ENCODE peak calls at places on chromosomes 16 and 17, in nine cellular contexts. H is activated CD4-positive, alpha-beta T cell treated with anti-CD3 and anti-CD28 coated beads for 4 hours; R is EH; Q is progenitor cell of endocrine pancreas; T is dermis microvascular lymphatic vessel endothelial cell; Y is T-helper 1 cell; E is NCI-H2029 treated with DMSO at 0.1 percent for 48 hours; S is NCI-H446 treated with DMSO at 0.1 percent for 48 hours; G is A549. Z is an unnamed sample.

GRCh38 chr17:49051269-49051668 is 54.1 kb downstream of the IGF2BP1 start:
- DNase-seq in H (no peak), R (no peak), Q (no peak), T (no peak), Y (no peak), E (no peak), S (no peak), G (no peak), Z (no peak)

GRCh38 chr16:73289232-73289631 is 241.3 kb upstream of the ZFHX3 start:
- DNase-seq in H (no peak), R (no peak), Q (no peak), T (no peak), Y (no peak), E (no peak), S (no peak), G (no peak), Z (no peak)

GRCh38 chr17:74430385-74430705 is 1.5 kb upstream of the GPRC5C start:
- DNase-seq in H (no peak), R (no peak), Q (no peak), T (no peak), Y (no peak), E (no peak), S (no peak), G (peak; percentile 43), Z (no peak)

GRCh38 chr16:70582280-70582978 is 58.8 kb downstream of the SF3B3 start:
- DNase-seq in H (no peak), R (peak; percentile 21), Q (no peak), T (no peak), Y (no peak), E (no peak), S (no peak), G (no peak), Z (no peak)

GRCh38 chr16:64180136-64180900 is 941.5 kb downstream of the CDH11 start:
- DNase-seq in H (no peak), R (no peak), Q (no peak), T (no peak), Y (no peak), E (no peak), S (no peak), G (no peak), Z (no peak)

GRCh38 chr16:66026211-66026610 is 340.3 kb upstream of the CDH5 start:
- DNase-seq in H (no peak), R (peak; percentile 37), Q (no peak), T (no peak), Y (no peak), E (no peak), S (no peak), G (peak; percentile 5), Z (peak; percentile 6)

GRCh38 chr17:32558997-32559650 is 72.3 kb downstream of the CDK5R1 start:
- DNase-seq in H (no peak), R (no peak), Q (no peak), T (no peak), Y (no peak), E (no peak), S (no peak), G (peak; percentile 10), Z (no peak)

GRCh38 chr17:66304304-66305174 is 2.1 kb downstream of the PRKCA start:
- DNase-seq in H (no peak), R (peak; percentile 51), Q (no peak), T (no peak), Y (no peak), E (no peak), S (no peak), G (peak; percentile 66), Z (no peak)

GRCh38 chr16:674968-675883 is at the start of gene RHBDL1:
- DNase-seq in H (no peak), R (peak; percentile 53), Q (no peak), T (no peak), Y (no peak), E (no peak), S (no peak), G (peak; percentile 66), Z (peak; percentile 50)

GRCh38 chr17:49580055-49580721 is 4.5 kb downstream of the NXPH3 start:
- DNase-seq in H (no peak), R (peak; percentile 21), Q (no peak), T (no peak), Y (no peak), E (no peak), S (no peak), G (no peak), Z (no peak)

GRCh38 chr17:45096141-45096540 is 35.0 kb downstream of the NMT1 start:
- DNase-seq in H (peak; percentile 14), R (peak; percentile 62), Q (no peak), T (no peak), Y (no peak), E (no peak), S (no peak), G (peak; percentile 63), Z (no peak)

GRCh38 chr17:29068828-29069227 is 25.9 kb downstream of the PIPOX start:
- DNase-seq in H (no peak), R (no peak), Q (no peak), T (no peak), Y (no peak), E (no peak), S (no peak), G (no peak), Z (no peak)

GRCh38 chr16:31168848-31169247 is 11.1 kb upstream of the FUS start:
- DNase-seq in H (no peak), R (no peak), Q (no peak), T (no peak), Y (no peak), E (no peak), S (no peak), G (no peak), Z (no peak)

GRCh38 chr16:86929149-86929871 is 351.0 kb downstream of the FOXL1 start:
- DNase-seq in H (no peak), R (no peak), Q (no peak), T (no peak), Y (no peak), E (no peak), S (no peak), G (no peak), Z (no peak)

GRCh38 chr17:64496786-64497564 is at the start of gene POLG2:
- DNase-seq in H (peak; percentile 93), R (peak; percentile 94), Q (peak; percentile 85), T (peak; percentile 75), Y (peak; percentile 92), E (peak; percentile 78), S (peak; percentile 82), G (peak; percentile 96), Z (peak; percentile 94)

GRCh38 chr17:17712268-17712924 is 31.1 kb downstream of the RAI1 start:
- DNase-seq in H (no peak), R (peak; percentile 87), Q (no peak), T (peak; percentile 65), Y (no peak), E (no peak), S (no peak), G (no peak), Z (no peak)

GRCh38 chr17:76940738-76941350 is 72.6 kb downstream of the MGAT5B start:
- DNase-seq in H (no peak), R (no peak), Q (no peak), T (no peak), Y (no peak), E (no peak), S (no peak), G (peak; percentile 27), Z (no peak)

GRCh38 chr17:36842231-36842630 is 95.0 kb upstream of the LHX1 start:
- DNase-seq in H (no peak), R (no peak), Q (no peak), T (no peak), Y (no peak), E (no peak), S (no peak), G (no peak), Z (no peak)

GRCh38 chr16:12089492-12090161 is 113.1 kb downstream of the SNX29 start:
- DNase-seq in H (peak; percentile 26), R (peak; percentile 72), Q (no peak), T (no peak), Y (no peak), E (no peak), S (no peak), G (no peak), Z (no peak)

GRCh38 chr16:13463619-13464018 is 456.3 kb upstream of the ERCC4 start:
- DNase-seq in H (no peak), R (no peak), Q (no peak), T (no peak), Y (no peak), E (no peak), S (no peak), G (no peak), Z (no peak)

GRCh38 chr17:30908717-30909420 is 2.8 kb upstream of the TEFM start:
- DNase-seq in H (no peak), R (no peak), Q (no peak), T (no peak), Y (no peak), E (no peak), S (no peak), G (no peak), Z (no peak)

GRCh38 chr17:76868669-76869208 is 535 bp downstream of the MGAT5B start:
- DNase-seq in H (peak; percentile 8), R (peak; percentile 14), Q (peak; percentile 15), T (no peak), Y (no peak), E (no peak), S (no peak), G (peak; percentile 33), Z (no peak)

GRCh38 chr16:87463722-87464690 is 28.8 kb downstream of the ZCCHC14 start:
- DNase-seq in H (peak; percentile 30), R (peak; percentile 85), Q (no peak), T (peak; percentile 39), Y (no peak), E (no peak), S (no peak), G (no peak), Z (no peak)

GRCh38 chr16:986925-987581 is 5.5 kb downstream of the SOX8 start:
- DNase-seq in H (no peak), R (no peak), Q (no peak), T (no peak), Y (no peak), E (no peak), S (no peak), G (no peak), Z (no peak)

GRCh38 chr17:4187076-4187475 is 44.1 kb downstream of the CYB5D2 start:
- DNase-seq in H (no peak), R (no peak), Q (no peak), T (no peak), Y (no peak), E (no peak), S (no peak), G (no peak), Z (no peak)

GRCh38 chr16:3026609-3027487 is 3.0 kb downstream of the THOC6 start:
- DNase-seq in H (no peak), R (no peak), Q (no peak), T (no peak), Y (no peak), E (no peak), S (no peak), G (no peak), Z (no peak)

GRCh38 chr17:70773210-70773609 is 603.9 kb downstream of the KCNJ2 start:
- DNase-seq in H (no peak), R (no peak), Q (no peak), T (no peak), Y (no peak), E (no peak), S (no peak), G (no peak), Z (no peak)

GRCh38 chr17:28476076-28476475 is 2.6 kb downstream of the SLC13A2 start:
- DNase-seq in H (no peak), R (no peak), Q (no peak), T (no peak), Y (no peak), E (no peak), S (no peak), G (no peak), Z (no peak)

GRCh38 chr17:47850692-47851573 is at the start of gene SP6:
- DNase-seq in H (peak; percentile 68), R (peak; percentile 75), Q (peak; percentile 76), T (peak; percentile 29), Y (peak; percentile 36), E (peak; percentile 43), S (no peak), G (peak; percentile 76), Z (peak; percentile 86)

GRCh38 chr16:86308514-86308913 is 201.8 kb upstream of the FOXF1 start:
- DNase-seq in H (no peak), R (no peak), Q (no peak), T (no peak), Y (no peak), E (no peak), S (no peak), G (no peak), Z (no peak)

GRCh38 chr16:69567031-69567680 is 1.4 kb downstream of the NFAT5 start:
- DNase-seq in H (peak; percentile 23), R (no peak), Q (no peak), T (no peak), Y (no peak), E (no peak), S (no peak), G (no peak), Z (no peak)